ENCODE peak calls at places on chromosomes 13 and 19, in four cellular contexts. T, U, A and I are unnamed samples.
A peak's percentile ranks its signal among the peaks of the same experiment; 100 is the strongest.

GRCh38 chr13:37656247-37656940 is 57.8 kb upstream of the POSTN start:
- DNase-seq in A (no peak), U (no peak), T (no peak), I (no peak)

GRCh38 chr13:50132937-50133276 is 117.7 kb downstream of the KCNRG start:
- DNase-seq in U (peak; percentile 37), A (no peak), T (no peak), I (no peak)

GRCh38 chr19:41903161-41903953 is 20.4 kb downstream of the ARHGEF1 start:
- DNase-seq in A (no peak), U (no peak), T (no peak), I (no peak)

GRCh38 chr19:45391346-45391745 is 13.5 kb downstream of the PPP1R13L start:
- DNase-seq in T (no peak), U (peak; percentile 76), A (no peak), I (no peak)

GRCh38 chr19:55116232-55117062 is 990 bp downstream of the PPP1R12C start:
- DNase-seq in U (peak; percentile 63), A (no peak), T (peak; percentile 43), I (peak; percentile 69)

GRCh38 chr19:56333506-56333905 is 18.9 kb upstream of the ZSCAN5A start:
- DNase-seq in A (no peak), T (peak; percentile 51), U (peak; percentile 71), I (peak; percentile 60)

GRCh38 chr13:44373601-44374347 is at the start of gene SERP2:
- DNase-seq in A (no peak), T (no peak), U (peak; percentile 84), I (no peak)

GRCh38 chr13:60061737-60062136 is 102.0 kb downstream of the DIAPH3 start:
- DNase-seq in T (no peak), U (peak; percentile 8), A (no peak), I (no peak)

GRCh38 chr19:10286803-10287737 is at the start of gene ICAM4:
- DNase-seq in T (peak; percentile 81), U (peak; percentile 84), A (no peak), I (peak; percentile 54)

GRCh38 chr13:64078480-64078936 is 2662.9 kb upstream of the PCDH20 start:
- DNase-seq in A (no peak), U (no peak), T (no peak), I (no peak)

GRCh38 chr19:39140594-39140993 is 15.0 kb downstream of the PAK4 start:
- DNase-seq in T (no peak), A (no peak), U (no peak), I (no peak)

GRCh38 chr13:38819053-38819452 is 132.2 kb downstream of the FREM2 start:
- DNase-seq in T (peak; percentile 56), A (no peak), U (no peak), I (no peak)

GRCh38 chr13:97174638-97175037 is 47.5 kb upstream of the MBNL2 start:
- DNase-seq in A (no peak), U (no peak), T (no peak), I (no peak)

GRCh38 chr19:11657307-11657706 is 60.0 kb downstream of the ZNF627 start:
- DNase-seq in U (no peak), A (no peak), T (no peak), I (peak; percentile 58)

GRCh38 chr19:48659768-48660167 is 13.0 kb downstream of the NTN5 start:
- DNase-seq in A (no peak), U (no peak), T (no peak), I (no peak)

GRCh38 chr19:35136977-35137702 is 1.5 kb upstream of the FXYD1 start:
- DNase-seq in T (no peak), U (no peak), A (no peak), I (peak; percentile 36)

GRCh38 chr13:59533561-59534337 is 630.0 kb downstream of the DIAPH3 start:
- DNase-seq in T (no peak), A (no peak), U (no peak), I (no peak)

GRCh38 chr19:30168760-30169159 is 203.4 kb upstream of the ZNF536 start:
- DNase-seq in U (no peak), T (no peak), A (no peak), I (no peak)

GRCh38 chr13:29439601-29440381 is 155.7 kb downstream of the SLC7A1 start:
- DNase-seq in U (no peak), T (no peak), A (no peak), I (no peak)

GRCh38 chr19:55041627-55042343 is 3.7 kb upstream of the GP6 start:
- DNase-seq in U (no peak), T (no peak), A (no peak), I (no peak)

GRCh38 chr19:2582984-2583956 is 107.3 kb downstream of the GADD45B start:
- DNase-seq in U (no peak), T (no peak), A (peak; percentile 20), I (no peak)
- TF ChIP-seq CTCF in U (no peak), T (no peak), A (no peak), I (no peak)

GRCh38 chr13:83883061-83883523 is 818 bp upstream of the SLITRK1 start:
- DNase-seq in T (no peak), U (peak; percentile 58), A (no peak), I (no peak)
- H3K27me3 ChIP-seq in T (no peaks in the 10 kb centered on the region), U (peaks cover 71% of the 10 kb centered on the region), A (no peaks in the 10 kb centered on the region), I (no peaks in the 10 kb centered on the region)

GRCh38 chr13:76667551-76667950 is 218.7 kb downstream of the KCTD12 start:
- DNase-seq in U (no peak), T (no peak), A (no peak), I (peak; percentile 21)
- TF ChIP-seq CTCF in U (no peak), T (no peak), A (peak; percentile 44), I (no peak)

GRCh38 chr19:374183-374885 is 29.7 kb upstream of the MIER2 start:
- DNase-seq in T (no peak), U (no peak), A (no peak), I (no peak)
- H3K27me3 ChIP-seq in T (no peaks in the 10 kb centered on the region), U (no peaks in the 10 kb centered on the region), A (no peaks in the 10 kb centered on the region), I (no peaks in the 10 kb centered on the region)

DNA sequence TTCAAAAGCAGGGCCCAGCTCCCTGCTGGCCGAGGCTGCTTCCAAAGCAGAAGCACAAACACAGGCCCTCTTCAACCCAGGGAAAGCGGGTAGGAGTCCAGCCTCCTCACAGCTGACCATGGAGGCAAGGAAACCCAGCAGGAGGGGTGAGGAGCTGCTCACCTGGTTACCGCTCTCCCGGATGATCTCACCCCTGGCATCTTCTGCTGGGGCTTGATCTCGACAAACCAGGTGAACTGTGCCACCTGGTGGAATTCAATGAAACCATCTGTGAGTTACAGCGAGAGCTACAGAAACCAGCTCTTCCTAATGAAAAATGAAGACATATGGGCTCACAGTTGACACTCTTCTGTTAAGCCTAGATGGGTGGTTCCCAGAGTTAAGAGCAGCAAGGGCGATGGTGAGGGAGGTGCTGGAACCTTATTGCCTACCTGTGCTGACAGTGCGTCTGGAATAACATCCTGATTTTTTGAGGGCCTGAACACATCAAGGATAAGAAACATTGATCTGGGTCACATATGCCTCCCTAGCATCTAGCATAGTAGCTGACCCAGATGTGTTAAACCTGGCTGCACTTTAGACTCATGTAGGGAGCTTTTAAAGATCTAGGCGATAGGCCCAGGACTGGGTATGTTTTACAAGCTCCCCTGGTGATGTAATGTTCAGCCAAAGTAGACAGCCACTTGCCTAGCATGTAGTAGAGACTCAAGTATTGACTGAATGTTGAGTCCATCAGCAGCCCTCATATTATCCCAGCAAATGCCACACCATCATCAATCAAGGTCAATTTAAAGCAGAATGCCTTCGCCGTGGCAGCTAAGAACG is 6.1 kb downstream of the DHRS12 start:
- DNase-seq in T (peak; percentile 74), A (no peak), U (peak; percentile 87), I (peak; percentile 42)
- TF ChIP-seq CTCF in T (peak; percentile 27), A (peak; percentile 56), U (peak; percentile 86), I (peak; percentile 43)

DNA sequence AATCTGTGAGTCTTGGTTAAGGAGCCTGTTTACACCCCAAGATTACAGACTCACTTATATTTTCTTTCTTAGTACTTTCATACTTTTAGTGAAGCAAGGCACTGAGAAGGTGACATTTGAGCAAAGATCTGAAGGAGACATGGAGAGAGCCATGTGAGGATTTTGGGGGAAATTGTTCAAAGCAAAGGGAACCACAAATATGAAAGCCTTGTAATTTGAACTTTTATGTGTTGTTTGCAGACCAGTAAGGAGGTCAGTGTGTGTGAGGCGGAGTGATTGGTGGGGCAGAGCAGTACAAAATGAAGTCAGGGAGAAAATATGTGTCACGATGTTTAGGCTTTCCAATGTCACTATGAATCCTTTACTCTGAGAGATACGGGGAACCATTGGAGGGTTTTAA is 140.7 kb upstream of the KLF12 start:
- DNase-seq in A (no peak), U (no peak), T (no peak), I (no peak)
- H3K27me3 ChIP-seq in A (no peaks in the 10 kb centered on the region), U (no peaks in the 10 kb centered on the region), T (no peaks in the 10 kb centered on the region), I (no peaks in the 10 kb centered on the region)

GRCh38 chr13:81487151-81487550 is 1146.2 kb upstream of the SPRY2 start:
- DNase-seq in T (no peak), U (peak; percentile 86), A (no peak), I (peak; percentile 22)
- TF ChIP-seq CTCF in T (no peak), U (peak; percentile 81), A (no peak), I (no peak)